ENCODE peak calls at places on chromosomes 16 and 17, in five cellular contexts. L is psoas muscle, H is mesendoderm, Z is NT2/D1, U is heart left ventricle. M is an unnamed sample. For H3K36me3, the result is how much of the 10 kb centered on the place peaks cover.

GRCh38 chr17:9645858-9646555 is 690 bp downstream of the USP43 start:
- DNase-seq in L (no peak), H (peak), Z (no peak), U (no peak), M (no peak)

GRCh38 chr16:555528-556478 is 4.4 kb upstream of the PRR35 start:
- DNase-seq in L (no peak), H (no peak), Z (no peak), U (no peak), M (no peak)

GRCh38 chr17:82399601-82400101 is 18.5 kb upstream of the HEXD start:
- DNase-seq in L (peak), H (no peak), Z (no peak), U (no peak), M (no peak)

GRCh38 chr17:79625706-79626105 is 14.9 kb upstream of the RBFOX3 start:
- DNase-seq in L (peak), H (no peak), Z (no peak), U (peak), M (no peak)

GRCh38 chr17:70138309-70138865 is 30.9 kb upstream of the KCNJ2 start:
- DNase-seq in L (no peak), H (no peak), Z (no peak), U (no peak), M (no peak)

GRCh38 chr16:11708421-11708820 is 34.2 kb downstream of the TXNDC11 start:
- DNase-seq in L (no peak), H (no peak), Z (no peak), U (no peak), M (no peak)

GRCh38 chr16:49498241-49499017 is 124.8 kb downstream of the C16orf78 start:
- DNase-seq in L (no peak), H (no peak), Z (no peak), U (no peak), M (no peak)

GRCh38 chr17:5584383-5584951 is at the start of gene NLRP1:
- DNase-seq in L (peak), H (peak), Z (no peak), U (peak), M (no peak)

GRCh38 chr16:27285676-27286196 is 17.2 kb upstream of the NSMCE1 start:
- DNase-seq in L (no peak), H (no peak), Z (no peak), U (peak), M (no peak)

GRCh38 chr17:30093463-30094147 is 23.0 kb upstream of the NSRP1 start:
- DNase-seq in L (peak), H (peak), Z (peak), U (peak), M (peak)

GRCh38 chr16:86508947-86509758 is 1.2 kb upstream of the FOXF1 start:
- DNase-seq in L (peak), H (peak), Z (no peak), U (peak), M (no peak)

GRCh38 chr17:2054262-2054739 is 602 bp upstream of the HIC1 start:
- DNase-seq in L (no peak), H (peak), Z (no peak), U (no peak), M (no peak)

GRCh38 chr17:73399056-73399455 is 87.3 kb upstream of the CDC42EP4 start:
- DNase-seq in L (peak), H (no peak), Z (no peak), U (no peak), M (no peak)

GRCh38 chr16:49937886-49938285 is 82.0 kb upstream of the ZNF423 start:
- DNase-seq in L (no peak), H (no peak), Z (no peak), U (no peak), M (no peak)

GRCh38 chr16:47574091-47575054 is 113.2 kb downstream of the PHKB start:
- DNase-seq in L (no peak), H (peak), Z (peak), U (no peak), M (no peak)

GRCh38 chr16:31125844-31126243 is 8.4 kb downstream of the KAT8 start:
- DNase-seq in L (no peak), H (no peak), Z (no peak), U (no peak), M (no peak)
- H3K36me3 ChIP-seq in L (half or more), H (under half), Z (half or more), U (half or more), M (under half)

DNA sequence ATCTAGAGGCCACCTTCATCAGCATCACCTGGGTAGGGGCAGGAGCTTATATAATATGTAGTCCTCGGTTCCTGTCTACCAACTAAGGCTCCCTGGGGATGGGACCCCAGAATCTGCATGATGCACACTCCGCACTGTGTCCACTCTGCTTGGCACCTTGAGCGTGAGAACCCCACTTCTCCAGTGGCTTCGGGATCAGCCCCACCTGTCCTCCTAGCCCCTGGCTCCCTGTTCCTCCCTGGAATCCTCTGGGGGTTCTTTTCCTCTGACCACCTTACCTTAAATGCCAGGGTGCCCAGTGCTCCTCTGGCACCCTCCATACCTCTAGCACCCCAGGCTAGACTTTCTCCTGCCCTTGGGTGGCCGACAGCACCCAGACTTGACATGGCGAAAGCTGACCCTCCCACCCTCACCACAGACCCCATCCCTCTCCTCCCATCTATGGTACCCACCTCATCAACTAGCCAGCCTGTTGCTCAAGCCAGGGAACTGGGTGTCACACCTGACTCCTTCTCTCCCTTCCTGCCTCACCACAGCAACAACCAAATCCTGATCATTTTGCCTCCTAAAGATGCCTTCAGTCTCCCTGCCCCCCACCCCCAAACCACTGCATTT is 2.8 kb upstream of the NXPH3 start:
- DNase-seq in L (peak), H (no peak), Z (no peak), U (no peak), M (no peak)
- H3K36me3 ChIP-seq in L (under half), H (under half), Z (under half), U (under half), M (under half)

GRCh38 chr16:19697756-19698318 is 20.2 kb downstream of the KNOP1 start:
- DNase-seq in L (no peak), H (no peak), Z (no peak), U (no peak), M (no peak)
- H3K36me3 ChIP-seq in L (under half), H (under half), Z (half or more), U (under half), M (under half)

DNA sequence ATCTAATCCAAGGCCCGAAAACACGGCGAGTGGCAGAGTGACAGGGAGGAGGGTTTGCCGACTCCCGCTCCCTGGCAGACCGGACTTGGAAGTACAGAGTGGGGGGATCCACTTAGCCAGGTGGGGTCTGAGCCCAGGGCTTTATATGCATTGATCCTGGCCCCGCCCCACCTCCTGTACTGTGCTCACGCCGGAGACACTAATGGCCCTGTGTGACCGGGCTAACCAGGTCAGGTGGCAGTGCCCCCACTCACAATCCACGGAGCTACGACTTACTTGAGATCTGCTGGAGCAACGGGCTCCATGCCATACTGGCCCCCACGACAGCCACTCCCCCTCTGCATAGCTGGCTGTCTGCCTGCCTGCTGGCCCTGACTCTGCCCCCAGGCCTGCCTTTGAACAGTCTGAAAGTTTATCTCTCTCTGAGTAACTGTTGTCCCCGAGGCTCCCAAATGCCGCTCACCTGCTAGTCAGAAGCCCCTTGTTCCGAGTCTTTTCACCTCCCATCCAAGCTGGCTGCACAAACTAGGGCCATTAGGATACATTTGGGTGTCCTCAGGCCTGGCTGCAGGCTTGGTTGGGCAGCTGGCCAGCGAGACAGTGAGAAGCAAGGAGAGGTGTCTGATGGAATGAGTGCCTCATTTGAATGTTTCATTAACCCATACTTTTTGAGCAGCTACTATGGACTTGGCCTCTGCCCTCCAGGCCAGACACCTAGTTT is 28.0 kb downstream of the CACNA1G start:
- DNase-seq in L (no peak), H (no peak), Z (no peak), U (no peak), M (no peak)
- H3K36me3 ChIP-seq in L (under half), H (under half), Z (under half), U (under half), M (under half)

DNA sequence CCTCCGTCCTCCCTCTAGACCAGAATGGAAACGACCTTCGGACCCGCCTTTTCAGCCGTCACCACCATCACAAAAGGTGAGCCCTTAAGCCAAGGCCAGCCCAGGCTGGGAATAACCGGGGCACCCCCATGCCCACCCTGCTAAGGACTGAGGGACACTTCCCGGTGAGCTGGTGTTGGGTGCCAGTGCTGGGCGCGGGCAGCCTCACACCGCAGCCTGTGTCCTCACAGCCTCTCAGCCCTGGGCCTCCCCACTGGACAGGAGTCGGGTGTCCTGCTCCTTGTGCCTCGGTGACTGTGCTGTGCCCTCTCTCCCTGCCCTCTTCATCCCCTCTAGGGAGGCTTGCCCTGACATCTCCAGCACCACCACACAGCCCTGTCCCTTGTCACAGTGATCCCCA is 10.3 kb downstream of the TRAF7 start:
- DNase-seq in L (no peak), H (no peak), Z (no peak), U (no peak), M (no peak)
- H3K36me3 ChIP-seq in L (under half), H (under half), Z (half or more), U (under half), M (under half)

GRCh38 chr16:1655269-1655807 is 22.7 kb upstream of the JPT2 start:
- DNase-seq in L (no peak), H (no peak), Z (no peak), U (no peak), M (no peak)
- H3K36me3 ChIP-seq in L (half or more), H (under half), Z (half or more), U (half or more), M (under half)